ENCODE peak calls at places on chromosomes 5 and 9, in eight cellular contexts. F is IMR-90, X is spleen, B is H1, N is uterus, O is A549, M is K562, T is body of pancreas. V is an unnamed sample.

GRCh38 chr5:150473673-150474358 is 24.3 kb upstream of the RPS14 start:
- DNase-seq in F (peak), X (no peak), B (peak), N (no peak), O (peak), M (no peak), T (no peak), V (no peak)

GRCh38 chr5:125560476-125561225 is 814.2 kb upstream of the ZNF608 start:
- DNase-seq in F (peak), X (no peak), B (no peak), N (no peak), O (no peak), M (no peak), T (no peak), V (no peak)

GRCh38 chr5:124477002-124477546 is 269.4 kb downstream of the ZNF608 start:
- DNase-seq in F (no peak), X (no peak), B (no peak), N (peak), O (no peak), M (no peak), T (no peak), V (no peak)

GRCh38 chr5:62306494-62307363 is 723 bp downstream of the KIF2A start:
- DNase-seq in F (peak), X (peak), B (no peak), N (peak), O (peak), M (peak), T (peak), V (no peak)

GRCh38 chr9:69674112-69674511 is 1.9 kb upstream of the APBA1 start:
- DNase-seq in F (no peak), X (no peak), B (no peak), N (no peak), O (no peak), M (no peak), T (no peak), V (no peak)

GRCh38 chr5:90967443-90967842 is 408.8 kb downstream of the ADGRV1 start:
- DNase-seq in F (no peak), X (no peak), B (no peak), N (no peak), O (no peak), M (no peak), T (no peak), V (no peak)

GRCh38 chr9:128149001-128149701 is at the start of gene LCN2:
- DNase-seq in F (no peak), X (peak), B (no peak), N (no peak), O (peak), M (peak), T (peak), V (no peak)

GRCh38 chr5:156096259-156096658 is 230.7 kb upstream of the SGCD start:
- DNase-seq in F (peak), X (no peak), B (no peak), N (no peak), O (peak), M (no peak), T (no peak), V (no peak)

GRCh38 chr9:97502222-97502983 is 937 bp downstream of the TMOD1 start:
- DNase-seq in F (no peak), X (no peak), B (peak), N (peak), O (no peak), M (peak), T (peak), V (no peak)

GRCh38 chr9:83622433-83622813 is 520 bp upstream of the IDNK start:
- DNase-seq in F (no peak), X (no peak), B (no peak), N (no peak), O (peak), M (no peak), T (no peak), V (no peak)

GRCh38 chr9:4668604-4669003 is 2.3 kb upstream of the SPATA6L start:
- DNase-seq in F (no peak), X (no peak), B (no peak), N (no peak), O (no peak), M (no peak), T (no peak), V (no peak)

GRCh38 chr5:55102345-55102744 is at the start of gene GZMA:
- DNase-seq in F (no peak), X (no peak), B (no peak), N (no peak), O (no peak), M (no peak), T (no peak), V (no peak)

GRCh38 chr9:91580136-91580535 is 156.5 kb upstream of the NFIL3 start:
- DNase-seq in F (peak), X (no peak), B (no peak), N (no peak), O (no peak), M (no peak), T (no peak), V (no peak)

GRCh38 chr5:108726446-108727091 is 21.1 kb upstream of the FER start:
- DNase-seq in F (peak), X (no peak), B (no peak), N (no peak), O (no peak), M (peak), T (no peak), V (no peak)

GRCh38 chr5:33817301-33817700 is 74.5 kb downstream of the ADAMTS12 start:
- DNase-seq in F (no peak), X (no peak), B (no peak), N (no peak), O (no peak), M (no peak), T (no peak), V (no peak)

GRCh38 chr9:101387871-101388506 is 3.2 kb upstream of the BAAT start:
- DNase-seq in F (peak), X (no peak), B (no peak), N (no peak), O (peak), M (no peak), T (peak), V (no peak)

GRCh38 chr5:177446184-177447065 is at the start of gene PRR7:
- DNase-seq in F (peak), X (peak), B (no peak), N (no peak), O (peak), M (peak), T (peak), V (no peak)

GRCh38 chr5:177447066-177447610 is 524 bp downstream of the PRR7 start:
- DNase-seq in F (peak), X (peak), B (no peak), N (no peak), O (peak), M (peak), T (peak), V (no peak)

GRCh38 chr5:177443144-177443983 is 3.2 kb upstream of the PRR7 start:
- DNase-seq in F (no peak), X (peak), B (no peak), N (no peak), O (no peak), M (no peak), T (peak), V (no peak)

GRCh38 chr5:177444106-177445051 is 2.2 kb upstream of the PRR7 start:
- DNase-seq in F (no peak), X (peak), B (no peak), N (no peak), O (no peak), M (peak), T (peak), V (no peak)

GRCh38 chr5:177445052-177446016 is 1.3 kb upstream of the PRR7 start:
- DNase-seq in F (no peak), X (peak), B (no peak), N (no peak), O (no peak), M (no peak), T (no peak), V (no peak)
- TF ChIP-seq POLR2A in F (no peak), X (no peak), B (peak), N (no peak), O (no peak), M (peak), T (no peak), V (no peak)

GRCh38 chr9:89171231-89171630 is 7.4 kb downstream of the SHC3 start:
- DNase-seq in F (no peak), X (no peak), B (no peak), N (no peak), O (no peak), M (no peak), T (no peak), V (no peak)

GRCh38 chr9:89172398-89172797 is 6.2 kb downstream of the SHC3 start:
- DNase-seq in F (no peak), X (no peak), B (no peak), N (no peak), O (no peak), M (no peak), T (no peak), V (no peak)

GRCh38 chr9:89173072-89173471 is 5.5 kb downstream of the SHC3 start:
- DNase-seq in F (no peak), X (no peak), B (no peak), N (no peak), O (no peak), M (no peak), T (peak), V (no peak)

GRCh38 chr9:89168901-89169813 is 9.5 kb downstream of the SHC3 start:
- DNase-seq in F (no peak), X (no peak), B (no peak), N (no peak), O (no peak), M (no peak), T (no peak), V (no peak)

DNA sequence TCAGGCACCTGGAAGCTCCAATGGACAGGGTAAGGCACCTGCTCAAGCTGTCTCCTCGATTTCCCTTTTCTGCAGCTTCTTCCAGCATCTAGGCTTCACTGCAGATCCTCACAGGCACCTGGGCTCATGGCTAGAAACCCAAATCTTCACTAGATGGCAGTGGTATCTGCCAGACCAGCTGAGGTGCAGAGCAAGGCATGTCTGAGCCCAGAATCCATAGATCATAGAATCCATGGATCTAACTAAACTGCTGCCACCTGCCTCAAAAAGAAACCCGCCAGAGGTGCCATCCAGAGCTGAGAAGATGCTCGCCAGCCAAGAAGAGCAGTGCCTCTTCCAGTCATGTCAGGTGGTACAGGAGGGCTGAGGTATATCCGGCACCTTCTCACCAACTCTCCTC is 6.9 kb downstream of the SHC3 start:
- DNase-seq in F (no peak), X (no peak), B (no peak), N (no peak), O (no peak), M (no peak), T (peak), V (no peak)
- TF ChIP-seq CTCF in F (no peak), X (no peak), B (peak), N (peak), O (no peak), M (no peak), T (peak), V (no peak)

GRCh38 chr5:5650949-5651348 is 228.5 kb downstream of the ICE1 start:
- DNase-seq in F (no peak), X (no peak), B (no peak), N (no peak), O (no peak), M (no peak), T (no peak), V (no peak)

GRCh38 chr5:5649641-5650040 is 227.2 kb downstream of the ICE1 start:
- DNase-seq in F (no peak), X (no peak), B (no peak), N (no peak), O (no peak), M (no peak), T (no peak), V (no peak)

GRCh38 chr5:5652181-5652580 is 229.7 kb downstream of the ICE1 start:
- DNase-seq in F (no peak), X (no peak), B (no peak), N (no peak), O (no peak), M (no peak), T (no peak), V (no peak)

GRCh38 chr5:5648694-5649093 is 226.2 kb downstream of the ICE1 start:
- DNase-seq in F (no peak), X (no peak), B (no peak), N (no peak), O (no peak), M (no peak), T (no peak), V (no peak)

GRCh38 chr5:5650242-5650641 is 227.8 kb downstream of the ICE1 start:
- DNase-seq in F (no peak), X (no peak), B (no peak), N (no peak), O (no peak), M (no peak), T (no peak), V (no peak)
- H3K27ac ChIP-seq in F (no peak), X (no peak), B (no peak), N (no peak), O (no peak), M (no peak), T (no peak), V (no peak)

DNA sequence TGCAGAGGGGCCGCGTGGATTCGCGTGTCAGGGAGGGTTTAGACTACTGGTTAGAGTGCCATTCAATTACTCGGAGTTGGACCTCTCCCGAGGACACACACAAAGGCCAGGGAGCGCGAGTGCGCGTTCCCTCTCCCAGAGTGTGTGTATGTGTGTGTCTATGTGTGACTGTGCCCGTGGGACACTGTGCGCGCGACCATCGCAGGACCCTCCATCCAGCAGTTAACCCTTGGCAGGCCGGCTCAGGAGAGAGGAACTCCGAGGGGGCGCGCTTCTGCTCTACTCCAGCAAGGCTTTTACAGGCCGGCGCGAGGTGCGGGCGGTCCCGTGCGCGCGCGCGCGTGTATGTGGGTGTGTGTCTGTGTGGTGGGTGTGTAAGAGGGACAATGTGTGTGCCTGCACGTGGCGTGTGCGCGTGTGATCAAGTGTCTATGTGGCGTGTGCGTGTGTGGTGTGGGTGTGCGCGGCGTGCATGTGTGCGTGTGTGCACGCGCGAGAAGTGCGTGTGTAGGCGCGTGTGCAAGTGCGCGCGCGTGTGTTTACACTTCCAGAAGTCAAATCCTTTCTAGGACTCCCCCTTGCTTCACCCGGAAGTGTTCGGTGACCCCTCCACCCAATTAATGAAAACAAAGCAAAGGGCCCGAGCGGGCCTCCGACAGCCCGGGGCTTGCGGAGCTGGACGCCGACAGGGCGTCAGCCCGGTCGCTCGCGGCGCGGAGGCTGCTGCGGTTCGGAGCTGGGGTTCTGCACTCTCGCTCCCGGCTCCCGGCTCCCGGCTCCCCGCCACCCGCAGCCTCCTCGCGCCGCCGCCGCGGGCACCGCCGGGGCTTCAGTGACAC is 75.3 kb upstream of the TBCA start:
- DNase-seq in F (peak), X (peak), B (no peak), N (no peak), O (no peak), M (no peak), T (peak), V (no peak)
- TF ChIP-seq POLR2A in F (no peak), X (no peak), B (no peak), N (no peak), O (no peak), M (no peak), T (no peak), V (no peak)

GRCh38 chr5:42629284-42629683 is 127.3 kb upstream of the CCDC152 start:
- DNase-seq in F (no peak), X (no peak), B (no peak), N (no peak), O (no peak), M (no peak), T (no peak), V (no peak)
- TF ChIP-seq CTCF in F (no peak), X (no peak), B (no peak), N (no peak), O (no peak), M (no peak), T (no peak), V (no peak)

GRCh38 chr9:14768561-14769234 is 46.2 kb upstream of the CER1 start:
- DNase-seq in F (peak), X (no peak), B (no peak), N (peak), O (peak), M (peak), T (peak), V (no peak)
- H3K27ac ChIP-seq in F (no peak), X (no peak), B (no peak), N (peak), O (no peak), M (no peak), T (no peak), V (no peak)

V was measured in esophagus squamous epithelium.